ENCODE peak calls at places on chromosomes 6 and 20, in eight cellular contexts. F is upper lobe of right lung, M is aorta, H is PC-3, U is left ventricle myocardium inferior, C is HAP-1, P is brain microvascular endothelial cell, A is transverse colon. I is an unnamed sample. For H3K36me3 and H3K27me3, the result is how much of the 10 kb centered on the place peaks cover.

GRCh38 chr20:37856932-37857660 is 45.8 kb upstream of the VSTM2L start:
- DNase-seq in A (no peak), F (no peak), U (no peak), P (peak), H (peak), M (no peak), C (no peak), I (no peak)

GRCh38 chr6:90973158-90973557 is 386.3 kb upstream of the MAP3K7 start:
- DNase-seq in F (no peak), H (no peak), C (no peak), P (no peak), A (no peak), U (no peak), M (no peak), I (no peak)

GRCh38 chr20:41138527-41139226 is 1.3 kb downstream of the PLCG1 start:
- DNase-seq in C (peak), P (no peak), F (peak), M (no peak), A (peak), U (no peak), H (no peak), I (no peak)

GRCh38 chr6:83098589-83098988 is 31.1 kb downstream of the DOP1A start:
- DNase-seq in P (no peak), A (no peak), H (no peak), F (no peak), U (no peak), M (no peak), C (no peak), I (no peak)

GRCh38 chr20:37357481-37358365 is 11.8 kb downstream of the SRC start:
- DNase-seq in U (no peak), F (peak), H (no peak), A (no peak), P (no peak), M (no peak), C (no peak), I (no peak)

GRCh38 chr6:110180228-110181008 is at the start of gene CDC40:
- DNase-seq in P (no peak), C (peak), H (no peak), M (peak), U (peak), A (peak), F (peak), I (peak)

GRCh38 chr6:143159001-143159400 is 98.3 kb downstream of the AIG1 start:
- DNase-seq in C (no peak), U (no peak), A (no peak), H (no peak), P (no peak), M (no peak), F (no peak), I (no peak)

GRCh38 chr20:47330933-47331708 is 25.4 kb downstream of the ZMYND8 start:
- DNase-seq in H (peak), F (no peak), M (peak), P (peak), U (no peak), A (peak), C (no peak), I (peak)

GRCh38 chr20:54772931-54773642 is 297.7 kb downstream of the DOK5 start:
- DNase-seq in U (no peak), F (no peak), M (no peak), P (no peak), C (no peak), H (no peak), A (no peak), I (no peak)

GRCh38 chr6:167932468-167933276 is 64.8 kb upstream of the KIF25 start:
- DNase-seq in C (no peak), P (peak), H (no peak), F (no peak), U (no peak), A (peak), M (no peak), I (no peak)

GRCh38 chr6:131524695-131525336 is 48.2 kb upstream of the ARG1 start:
- DNase-seq in U (no peak), A (no peak), C (no peak), F (no peak), H (no peak), M (no peak), P (no peak), I (no peak)

GRCh38 chr20:46315311-46315710 is 7.0 kb upstream of the CDH22 start:
- DNase-seq in C (no peak), F (no peak), M (no peak), U (no peak), A (no peak), H (no peak), P (no peak), I (no peak)

GRCh38 chr6:160221423-160221822 is 37.2 kb downstream of the SLC22A2 start:
- DNase-seq in P (no peak), F (no peak), C (no peak), H (peak), M (no peak), A (no peak), U (no peak), I (no peak)

GRCh38 chr20:12113468-12114371 is 196.0 kb downstream of the BTBD3 start:
- DNase-seq in F (no peak), A (no peak), U (no peak), M (no peak), C (no peak), H (peak), P (no peak), I (peak)

GRCh38 chr6:4668271-4669179 is 107.7 kb upstream of the CDYL start:
- DNase-seq in A (no peak), C (no peak), P (peak), F (no peak), M (no peak), U (no peak), H (no peak), I (no peak)

GRCh38 chr6:53382421-53382820 is 33.7 kb upstream of the ELOVL5 start:
- DNase-seq in M (no peak), H (no peak), C (no peak), F (no peak), A (no peak), P (no peak), U (no peak), I (no peak)

GRCh38 chr6:141174932-141175331 is 957.8 kb upstream of the GJE1 start:
- DNase-seq in U (no peak), A (no peak), F (no peak), C (no peak), P (no peak), H (no peak), M (no peak), I (no peak)

GRCh38 chr20:15333170-15333569 is 995.8 kb upstream of the FLRT3 start:
- DNase-seq in U (no peak), A (no peak), C (no peak), F (no peak), M (no peak), H (no peak), P (no peak), I (no peak)

GRCh38 chr6:43962458-43962857 is 164.8 kb downstream of the MRPL14 start:
- DNase-seq in U (no peak), H (no peak), P (no peak), A (no peak), F (no peak), M (no peak), C (no peak), I (no peak)

GRCh38 chr6:25359191-25359861 is 80.2 kb downstream of the CARMIL1 start:
- DNase-seq in M (peak), A (no peak), C (no peak), F (no peak), H (peak), P (peak), U (peak), I (peak)

GRCh38 chr6:8113260-8113659 is 10.9 kb upstream of the EEF1E1 start:
- DNase-seq in H (no peak), P (no peak), A (no peak), U (no peak), M (no peak), C (no peak), F (no peak), I (no peak)

GRCh38 chr6:37314803-37315515 is 38.8 kb upstream of the RNF8 start:
- DNase-seq in M (no peak), C (peak), U (no peak), A (peak), P (peak), F (no peak), H (peak), I (peak)

GRCh38 chr6:161066511-161066910 is 74.9 kb downstream of the MAP3K4 start:
- DNase-seq in U (no peak), F (no peak), C (no peak), P (no peak), A (no peak), M (no peak), H (no peak), I (no peak)

GRCh38 chr6:56772737-56773184 is 130.1 kb upstream of the DST start:
- DNase-seq in M (peak), P (peak), C (peak), H (peak), F (no peak), U (peak), A (no peak), I (peak)

GRCh38 chr6:138162104-138162946 is 586 bp downstream of the ARFGEF3 start:
- DNase-seq in U (no peak), P (no peak), H (peak), A (peak), C (peak), F (peak), M (peak), I (peak)

GRCh38 chr20:53722515-53723036 is 128.9 kb upstream of the ZNF217 start:
- DNase-seq in A (no peak), M (no peak), U (no peak), P (no peak), C (no peak), F (no peak), H (no peak), I (no peak)

GRCh38 chr20:58128635-58129625 is 99.5 kb downstream of the ANKRD60 start:
- DNase-seq in P (no peak), A (no peak), U (no peak), M (no peak), C (no peak), F (peak), H (no peak), I (no peak)

GRCh38 chr20:11178946-11179654 is 505.3 kb upstream of the JAG1 start:
- DNase-seq in A (no peak), U (no peak), F (no peak), M (no peak), H (peak), P (peak), C (no peak), I (peak)

GRCh38 chr20:63284083-63284440 is 8.9 kb upstream of the COL20A1 start:
- DNase-seq in C (no peak), H (no peak), P (no peak), M (peak), F (no peak), A (no peak), U (no peak), I (no peak)

GRCh38 chr6:14134211-14134910 is 16.8 kb downstream of the CD83 start:
- DNase-seq in P (no peak), A (no peak), H (no peak), U (no peak), M (no peak), F (no peak), C (no peak), I (no peak)
- H3K36me3 ChIP-seq in P (under half), A (under half), H (under half), U (under half), M (under half), F (under half), C (under half), I (under half)

GRCh38 chr20:21102691-21103311 is 3.4 kb downstream of the LINC00237 start:
- DNase-seq in C (no peak), M (peak), P (no peak), A (peak), H (no peak), U (peak), F (peak), I (no peak)
- H3K27me3 ChIP-seq in C (under half), M (under half), P (half or more), A (half or more), H (half or more), U (half or more), F (half or more), I (under half)

GRCh38 chr6:144373195-144373594 is 88.1 kb downstream of the UTRN start:
- DNase-seq in F (no peak), M (no peak), C (no peak), A (no peak), H (no peak), P (no peak), U (no peak), I (no peak)
- H3K36me3 ChIP-seq in F (under half), M (under half), C (under half), A (under half), H (under half), P (under half), U (under half), I (under half)

GRCh38 chr6:55543633-55544309 is 35.2 kb downstream of the HMGCLL1 start:
- DNase-seq in P (no peak), M (no peak), F (no peak), A (no peak), C (no peak), H (peak), U (no peak), I (no peak)

GRCh38 chr6:55541024-55541423 is 38.0 kb downstream of the HMGCLL1 start:
- DNase-seq in C (no peak), H (no peak), P (no peak), A (no peak), M (no peak), U (no peak), F (no peak), I (no peak)

DNA sequence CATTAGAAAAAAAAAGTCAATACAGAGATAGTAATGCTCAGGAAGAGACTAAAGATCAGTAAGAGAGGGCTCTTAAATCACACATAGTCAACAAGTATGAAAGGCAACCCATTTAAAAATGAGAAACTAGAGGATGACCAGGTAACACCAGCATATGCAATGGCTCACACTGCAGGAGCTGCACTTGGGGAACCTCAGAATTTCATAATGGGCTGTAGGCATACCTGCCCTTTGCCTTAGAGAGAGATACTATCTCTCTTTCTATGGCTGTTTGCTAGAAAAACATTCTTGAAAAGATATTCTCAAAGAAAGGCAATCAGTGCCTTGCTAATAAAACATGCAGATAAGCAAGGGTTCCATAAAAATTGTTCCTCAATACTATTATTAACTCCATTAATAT is 33.2 kb downstream of the HMGCLL1 start:
- DNase-seq in C (no peak), A (no peak), P (no peak), M (no peak), U (no peak), H (no peak), F (no peak), I (no peak)
- H3K27me3 ChIP-seq in C (under half), A (under half), P (under half), M (under half), U (under half), H (under half), F (under half), I (under half)

GRCh38 chr20:43994486-43995100 is 79.9 kb downstream of the TOX2 start:
- DNase-seq in C (no peak), P (peak), U (no peak), F (no peak), A (no peak), M (no peak), H (peak), I (no peak)

GRCh38 chr20:43993552-43993951 is 78.9 kb downstream of the TOX2 start:
- DNase-seq in M (no peak), A (no peak), P (no peak), C (no peak), U (no peak), F (no peak), H (peak), I (no peak)

GRCh38 chr20:43991982-43992381 is 77.3 kb downstream of the TOX2 start:
- DNase-seq in U (no peak), M (no peak), C (no peak), H (no peak), A (no peak), F (no peak), P (no peak), I (no peak)

GRCh38 chr20:43991264-43991663 is 76.6 kb downstream of the TOX2 start:
- DNase-seq in M (no peak), P (no peak), C (no peak), F (no peak), A (no peak), H (no peak), U (no peak), I (no peak)

GRCh38 chr20:43992885-43993284 is 78.2 kb downstream of the TOX2 start:
- DNase-seq in F (no peak), H (no peak), U (no peak), A (no peak), C (no peak), M (no peak), P (no peak), I (no peak)
- H3K36me3 ChIP-seq in F (under half), H (under half), U (under half), A (under half), C (under half), M (under half), P (under half), I (under half)

DNA sequence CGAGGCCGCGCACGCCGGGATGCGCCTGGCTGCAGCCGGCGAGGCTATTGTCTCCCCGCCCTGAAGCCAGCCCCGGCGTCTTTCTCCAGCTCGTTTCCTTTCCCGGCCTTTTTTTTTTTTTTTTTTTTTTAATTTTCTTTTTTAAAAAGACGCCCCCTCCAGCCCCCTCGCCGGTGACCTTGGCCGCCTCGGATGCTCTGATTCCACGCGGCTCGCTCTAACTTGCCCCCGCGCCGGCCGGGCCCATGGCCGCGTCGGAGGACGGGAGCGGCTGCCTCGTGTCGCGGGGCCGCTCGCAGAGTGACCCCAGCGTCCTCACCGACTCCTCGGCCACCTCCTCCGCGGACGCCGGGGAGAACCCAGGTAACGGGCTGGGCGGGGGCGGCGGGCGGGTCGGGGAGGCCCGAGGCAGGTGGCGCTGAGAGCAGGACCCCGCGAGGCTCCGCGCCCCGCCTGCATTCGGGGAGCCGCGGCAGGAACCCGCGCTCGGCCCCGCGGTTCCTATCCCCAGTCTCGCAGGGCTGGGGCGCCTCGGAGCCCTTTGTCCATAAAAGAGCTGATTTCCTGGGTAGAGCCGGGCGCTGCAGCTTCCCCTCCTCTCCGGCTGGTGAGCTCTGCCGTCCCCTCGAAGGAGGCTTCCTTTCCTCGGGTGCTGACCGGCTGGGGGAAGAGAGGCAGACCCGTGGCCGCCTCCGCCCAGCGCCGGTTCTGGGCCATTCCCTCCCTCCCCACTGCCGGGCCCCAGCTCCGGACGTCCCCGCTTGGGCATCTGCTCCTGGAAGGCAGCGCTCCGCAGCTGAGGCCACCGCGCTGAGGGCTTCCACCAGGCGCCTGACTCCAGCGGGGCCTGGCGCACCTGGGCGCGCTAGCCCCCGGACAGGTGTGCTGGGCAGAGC is 678 bp downstream of the PHACTR3 start:
- DNase-seq in F (no peak), H (no peak), P (no peak), A (no peak), C (no peak), U (no peak), M (no peak), I (no peak)
- H3K27me3 ChIP-seq in F (half or more), H (half or more), P (under half), A (half or more), C (under half), U (half or more), M (under half), I (under half)